ENCODE peak calls at places on chromosome 21, in eight cellular contexts. N, B, O, C, Y, M, Z and J are unnamed samples.

GRCh38 chr21:33763573-33763881 is 121.2 kb downstream of the ITSN1 start:
- DNase-seq in N (no peak), C (no peak), O (no peak), Y (no peak), M (no peak), Z (no peak), B (no peak), J (no peak)

GRCh38 chr21:24375201-24375600 is 1232.1 kb downstream of the MRPL39 start:
- DNase-seq in C (no peak), Y (peak; percentile 0), N (no peak), Z (no peak), M (no peak), O (no peak), B (no peak), J (no peak)

GRCh38 chr21:43364851-43365424 is 62.0 kb downstream of the SIK1 start:
- DNase-seq in N (no peak), Y (no peak), B (no peak), M (no peak), O (no peak), C (no peak), Z (no peak), J (no peak)

GRCh38 chr21:43311303-43311817 is 115.6 kb downstream of the SIK1 start:
- DNase-seq in O (no peak), M (no peak), B (no peak), C (no peak), Y (no peak), N (peak; percentile 55), Z (no peak), J (no peak)

GRCh38 chr21:45973475-45974072 is 8.0 kb upstream of the COL6A1 start:
- DNase-seq in N (peak; percentile 68), Y (peak; percentile 92), M (peak; percentile 93), Z (peak; percentile 91), B (peak; percentile 93), O (peak; percentile 76), C (peak; percentile 93), J (peak; percentile 7)

GRCh38 chr21:34807881-34808568 is 139.2 kb downstream of the CLIC6 start:
- DNase-seq in M (peak; percentile 94), O (peak; percentile 46), C (no peak), N (no peak), Y (no peak), Z (peak; percentile 88), B (peak; percentile 95), J (peak; percentile 97)

GRCh38 chr21:34319585-34319984 is 44.2 kb upstream of the KCNE2 start:
- DNase-seq in N (no peak), B (no peak), M (no peak), Y (no peak), O (no peak), Z (no peak), C (no peak), J (no peak)

GRCh38 chr21:33541105-33541711 is 709 bp downstream of the GART start:
- DNase-seq in M (peak; percentile 18), C (peak; percentile 58), N (no peak), O (no peak), B (peak; percentile 25), Y (peak; percentile 43), Z (no peak), J (no peak)

GRCh38 chr21:41506526-41507520 is 1.1 kb downstream of the TMPRSS2 start:
- DNase-seq in C (no peak), Y (no peak), O (no peak), M (no peak), N (peak; percentile 69), B (no peak), Z (no peak), J (no peak)
- H3K4me3 ChIP-seq in C (peak overlapping the region; percentile 33), Y (no peak overlapping the region), O (no peak overlapping the region), M (no peak overlapping the region), N (peak overlapping the region; percentile 91), B (peak overlapping the region; percentile 35), Z (peak overlapping the region; percentile 51), J (peak overlapping the region; percentile 28)

DNA sequence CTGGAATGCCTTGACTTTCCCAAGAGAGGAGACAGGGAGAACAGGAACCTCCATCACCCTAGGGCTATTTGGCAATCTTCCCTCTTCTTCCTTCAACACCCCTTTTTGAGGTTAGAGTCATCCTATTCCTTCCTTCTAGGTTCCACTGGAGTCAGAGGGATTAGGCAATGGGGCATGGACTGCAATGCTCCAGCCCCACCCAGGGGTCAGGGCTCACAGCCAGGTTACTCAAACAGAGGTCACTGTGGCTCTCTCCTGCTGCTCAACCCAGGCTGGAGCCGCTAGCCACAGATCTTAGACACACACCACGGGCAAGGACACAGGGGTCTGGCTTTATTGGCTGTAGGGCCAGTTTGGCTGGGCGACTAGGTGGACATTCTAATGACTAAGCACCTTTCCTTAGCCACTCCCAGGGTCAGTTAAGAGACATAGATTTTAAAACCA is 145.5 kb upstream of the NRIP1 start:
- DNase-seq in N (no peak), M (peak; percentile 62), O (no peak), Y (no peak), C (no peak), Z (peak; percentile 71), B (peak; percentile 66), J (peak; percentile 97)
- H3K4me3 ChIP-seq in N (no peak overlapping the region), M (no peak overlapping the region), O (no peak overlapping the region), Y (no peak overlapping the region), C (no peak overlapping the region), Z (no peak overlapping the region), B (no peak overlapping the region), J (no peak overlapping the region)

GRCh38 chr21:25579402-25580016 is 27.8 kb downstream of the MRPL39 start:
- DNase-seq in N (no peak), Y (no peak), Z (no peak), B (no peak), M (no peak), C (no peak), O (no peak), J (no peak)
- H3K4me3 ChIP-seq in N (no peak overlapping the region), Y (no peak overlapping the region), Z (no peak overlapping the region), B (no peak overlapping the region), M (no peak overlapping the region), C (no peak overlapping the region), O (no peak overlapping the region), J (no peak overlapping the region)

GRCh38 chr21:44867464-44867863 is 6.0 kb downstream of the PTTG1IP start:
- DNase-seq in O (no peak), B (no peak), C (no peak), M (no peak), Z (peak; percentile 33), Y (no peak), N (no peak), J (no peak)
- H3K4me3 ChIP-seq in O (no peak overlapping the region), B (no peak overlapping the region), C (no peak overlapping the region), M (no peak overlapping the region), Z (no peak overlapping the region), Y (no peak overlapping the region), N (no peak overlapping the region), J (no peak overlapping the region)

GRCh38 chr21:32241434-32241785 is 37.4 kb downstream of the MIS18A start:
- DNase-seq in Z (no peak), N (no peak), C (no peak), O (no peak), B (no peak), Y (no peak), M (no peak), J (no peak)
- H3K4me3 ChIP-seq in Z (no peak overlapping the region), N (no peak overlapping the region), C (no peak overlapping the region), O (no peak overlapping the region), B (no peak overlapping the region), Y (no peak overlapping the region), M (no peak overlapping the region), J (no peak overlapping the region)

GRCh38 chr21:39489380-39489924 is 37.7 kb downstream of the SH3BGR start:
- DNase-seq in M (no peak), B (no peak), O (no peak), Z (no peak), C (no peak), Y (no peak), N (no peak), J (no peak)
- H3K4me3 ChIP-seq in M (no peak overlapping the region), B (no peak overlapping the region), O (no peak overlapping the region), Z (no peak overlapping the region), C (no peak overlapping the region), Y (no peak overlapping the region), N (no peak overlapping the region), J (no peak overlapping the region)